ENCODE peak calls at places on chromosomes 16 and 17, in seven cellular contexts. W is CD4-positive, CD25-positive, alpha-beta regulatory T cell; D is fibroblast of lung; C is heart right ventricle; A is small intestine; K is IMR-90; E is stomach. Z is an unnamed sample.

GRCh38 chr16:19912445-19913305 is 28.0 kb upstream of the GPRC5B start:
- DNase-seq in W (no peak), D (peak; percentile 44), C (no peak), A (no peak), K (peak; percentile 64), E (no peak), Z (peak; percentile 49)

GRCh38 chr16:67667817-67668494 is 1.3 kb downstream of the C16orf86 start:
- DNase-seq in W (peak; percentile 84), D (peak; percentile 91), C (peak; percentile 86), A (peak; percentile 84), K (peak; percentile 89), E (peak; percentile 88), Z (no peak)

GRCh38 chr17:27475070-27475673 is 18.9 kb downstream of the KSR1 start:
- DNase-seq in W (no peak), D (no peak), C (no peak), A (no peak), K (no peak), E (no peak), Z (no peak)

GRCh38 chr17:81295678-81296381 is 723 bp upstream of the SLC38A10 start:
- DNase-seq in W (peak; percentile 52), D (peak; percentile 32), C (no peak), A (peak; percentile 90), K (peak; percentile 33), E (peak; percentile 84), Z (peak; percentile 66)

GRCh38 chr16:50449800-50450199 is 81.0 kb upstream of the BRD7 start:
- DNase-seq in W (no peak), D (no peak), C (no peak), A (no peak), K (no peak), E (no peak), Z (no peak)

GRCh38 chr16:5979905-5980550 is 882.4 kb upstream of the EEF2KMT start:
- DNase-seq in W (no peak), D (no peak), C (no peak), A (no peak), K (no peak), E (no peak), Z (no peak)

GRCh38 chr16:66052745-66053144 is 313.7 kb upstream of the CDH5 start:
- DNase-seq in W (no peak), D (peak; percentile 31), C (no peak), A (no peak), K (peak; percentile 12), E (no peak), Z (peak; percentile 5)

GRCh38 chr17:64055183-64056142 is 35.0 kb upstream of the ICAM2 start:
- DNase-seq in W (no peak), D (no peak), C (no peak), A (no peak), K (no peak), E (no peak), Z (no peak)

GRCh38 chr17:9845306-9845705 is 19.6 kb downstream of the GLP2R start:
- DNase-seq in W (no peak), D (no peak), C (no peak), A (no peak), K (no peak), E (no peak), Z (no peak)

GRCh38 chr16:56970934-56971767 is 9.4 kb downstream of the CETP start:
- DNase-seq in W (no peak), D (no peak), C (no peak), A (no peak), K (peak; percentile 19), E (no peak), Z (no peak)

GRCh38 chr17:18039535-18040286 is 503 bp downstream of the GID4 start:
- DNase-seq in W (no peak), D (no peak), C (no peak), A (peak; percentile 32), K (no peak), E (peak; percentile 56), Z (no peak)

GRCh38 chr16:22646948-22647556 is 136.4 kb downstream of the NPIPB5 start:
- DNase-seq in W (no peak), D (no peak), C (no peak), A (no peak), K (no peak), E (no peak), Z (no peak)

GRCh38 chr17:39739020-39739884 is 1.5 kb downstream of the GRB7 start:
- DNase-seq in W (no peak), D (no peak), C (no peak), A (peak; percentile 97), K (no peak), E (peak; percentile 89), Z (peak; percentile 67)

GRCh38 chr17:27540300-27541105 is 84.3 kb downstream of the KSR1 start:
- DNase-seq in W (no peak), D (peak; percentile 100), C (peak; percentile 73), A (peak; percentile 74), K (peak; percentile 100), E (peak; percentile 92), Z (no peak)

GRCh38 chr16:79261461-79261860 is 339.1 kb downstream of the MAF start:
- DNase-seq in W (no peak), D (no peak), C (peak; percentile 23), A (peak; percentile 67), K (no peak), E (peak; percentile 53), Z (no peak)

GRCh38 chr17:64125937-64126336 is 4.0 kb downstream of the ERN1 start:
- DNase-seq in W (no peak), D (no peak), C (no peak), A (no peak), K (no peak), E (no peak), Z (no peak)

GRCh38 chr17:77285594-77286390 is 145.0 kb downstream of the SEC14L1 start:
- DNase-seq in W (no peak), D (peak; percentile 86), C (peak; percentile 33), A (peak; percentile 87), K (peak; percentile 89), E (peak; percentile 85), Z (peak; percentile 94)

GRCh38 chr16:75758215-75758614 is 31.9 kb upstream of the CPHXL start:
- DNase-seq in W (no peak), D (peak; percentile 35), C (no peak), A (no peak), K (peak; percentile 19), E (no peak), Z (no peak)

GRCh38 chr17:77344038-77344437 is 203.3 kb downstream of the SEC14L1 start:
- DNase-seq in W (no peak), D (no peak), C (no peak), A (no peak), K (no peak), E (no peak), Z (no peak)

GRCh38 chr16:11224894-11225676 is 30.9 kb downstream of the SOCS1 start:
- DNase-seq in W (peak; percentile 73), D (no peak), C (no peak), A (peak; percentile 64), K (peak; percentile 28), E (peak; percentile 47), Z (no peak)
- H3K27ac ChIP-seq in W (peak overlapping the region; percentile 84), D (no peak overlapping the region), C (no peak overlapping the region), A (peak overlapping the region; percentile 92), K (no peak overlapping the region), E (peak overlapping the region; percentile 59), Z (no peak overlapping the region)

DNA sequence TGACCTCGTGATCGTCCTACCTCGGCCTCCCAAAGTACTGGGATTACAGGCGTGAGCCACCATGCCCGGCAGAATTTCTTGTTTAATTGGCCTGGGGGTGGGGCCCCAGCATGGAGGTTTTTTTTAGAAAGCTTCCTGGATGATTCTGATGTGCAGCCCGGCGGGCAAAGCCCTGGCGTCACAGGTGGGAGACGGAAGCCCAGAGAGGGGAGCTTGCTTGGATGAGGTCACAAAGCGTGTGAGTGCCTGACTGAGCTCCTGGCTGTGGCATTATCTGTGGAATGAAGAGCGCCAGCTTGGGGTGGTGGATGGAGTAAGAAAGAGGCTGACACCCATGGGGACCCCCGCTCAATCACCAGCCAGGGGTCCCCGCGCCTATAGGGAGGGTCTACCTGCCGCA is 4.1 kb downstream of the VASN start:
- DNase-seq in W (no peak), D (no peak), C (no peak), A (no peak), K (no peak), E (no peak), Z (no peak)
- H3K27ac ChIP-seq in W (no peak overlapping the region), D (peak overlapping the region; percentile 94), C (peak overlapping the region; percentile 83), A (peak overlapping the region; percentile 69), K (peak overlapping the region; percentile 94), E (peak overlapping the region; percentile 86), Z (peak overlapping the region; percentile 82)

GRCh38 chr17:6674586-6674985 is 23.0 kb downstream of the C17orf100 start:
- DNase-seq in W (no peak), D (no peak), C (no peak), A (no peak), K (no peak), E (no peak), Z (no peak)

GRCh38 chr17:6676802-6677157 is 25.2 kb downstream of the C17orf100 start:
- DNase-seq in W (no peak), D (no peak), C (no peak), A (no peak), K (no peak), E (no peak), Z (no peak)

GRCh38 chr17:6677158-6677831 is 25.7 kb downstream of the C17orf100 start:
- DNase-seq in W (no peak), D (no peak), C (no peak), A (no peak), K (peak; percentile 3), E (peak; percentile 29), Z (no peak)

GRCh38 chr17:6677946-6678345 is 26.4 kb downstream of the C17orf100 start:
- DNase-seq in W (no peak), D (no peak), C (no peak), A (no peak), K (no peak), E (no peak), Z (no peak)

DNA sequence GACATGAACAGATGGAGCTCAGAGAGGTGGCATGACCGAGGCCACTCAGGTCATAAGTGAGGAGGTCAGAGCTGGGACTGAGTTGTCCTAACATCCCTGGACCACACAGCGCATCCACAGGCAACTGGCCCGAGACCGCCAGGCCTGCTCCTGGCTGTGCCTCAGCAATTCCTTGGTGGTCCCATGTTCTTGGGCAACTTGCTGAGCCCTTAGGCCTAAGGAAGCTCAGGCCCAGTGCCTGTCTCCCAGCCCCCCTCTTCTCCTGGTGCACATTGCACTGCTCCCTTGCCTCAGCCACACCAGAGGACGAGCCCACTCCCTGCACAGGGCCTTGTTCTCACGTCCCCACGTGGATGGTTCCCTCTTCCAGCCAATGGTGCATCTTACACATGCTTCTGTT is 23.9 kb downstream of the C17orf100 start:
- DNase-seq in W (no peak), D (no peak), C (no peak), A (no peak), K (no peak), E (no peak), Z (no peak)
- H3K27ac ChIP-seq in W (no peak overlapping the region), D (no peak overlapping the region), C (no peak overlapping the region), A (no peak overlapping the region), K (no peak overlapping the region), E (no peak overlapping the region), Z (no peak overlapping the region)

DNA sequence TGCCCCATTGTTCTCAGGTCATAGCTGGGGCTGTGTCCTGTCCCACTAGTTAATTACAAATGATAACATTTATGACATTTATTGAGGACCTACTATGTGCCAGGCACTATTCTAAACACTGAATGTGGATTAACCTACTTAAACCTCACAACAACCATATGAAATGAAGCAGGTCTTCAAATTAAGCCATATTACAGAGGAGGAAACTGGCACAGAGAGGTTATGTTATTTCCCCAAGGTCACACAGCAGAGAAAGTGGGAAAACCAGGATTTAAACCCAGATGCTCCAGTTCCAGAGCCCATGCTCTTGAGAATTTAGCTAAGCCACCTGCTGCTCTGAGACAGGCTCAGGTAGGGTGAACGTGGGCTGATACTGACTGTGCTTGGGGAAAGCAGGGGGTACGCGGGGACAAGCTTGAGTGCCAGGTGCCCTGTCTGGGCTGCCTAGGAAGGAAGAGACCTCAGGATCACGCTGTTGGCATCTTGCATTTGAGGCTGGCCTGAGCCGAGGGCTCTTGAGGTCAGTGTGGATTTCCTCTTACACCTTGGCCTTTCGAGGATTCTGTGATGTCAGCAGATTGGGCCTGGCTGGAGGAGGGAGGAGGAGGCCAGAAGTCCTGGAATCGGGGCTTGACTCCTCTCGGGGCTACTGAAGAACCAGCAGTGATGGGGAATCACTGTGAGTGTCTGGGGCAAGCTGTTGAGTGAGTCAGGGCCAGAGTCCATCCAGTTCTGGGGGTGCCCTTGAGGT is 8.9 kb downstream of the SPNS2 start:
- DNase-seq in W (no peak), D (no peak), C (no peak), A (no peak), K (no peak), E (no peak), Z (no peak)
- H3K27ac ChIP-seq in W (no peak overlapping the region), D (no peak overlapping the region), C (peak overlapping the region; percentile 79), A (peak overlapping the region; percentile 36), K (no peak overlapping the region), E (peak overlapping the region; percentile 73), Z (no peak overlapping the region)